ENCODE peak calls at places on chromosomes 13 and 19, in seven cellular contexts. E, V, T, P, S, M and Q are unnamed samples.

GRCh38 chr19:22532388-22533310 is 101.5 kb upstream of the ZNF492 start:
- DNase-seq in T (peak; percentile 59), E (no peak), M (no peak), P (no peak), V (peak; percentile 92), S (no peak), Q (peak; percentile 92)

GRCh38 chr13:44364601-44365000 is 9.0 kb upstream of the SERP2 start:
- DNase-seq in V (no peak), T (no peak), P (peak; percentile 76), M (no peak), E (no peak), S (no peak), Q (no peak)

GRCh38 chr19:39592381-39592780 is 9.9 kb upstream of the LGALS13 start:
- DNase-seq in E (no peak), P (no peak), T (no peak), V (no peak), S (no peak), M (no peak), Q (no peak)

GRCh38 chr19:1577929-1578618 is 9.9 kb upstream of the MEX3D start:
- DNase-seq in E (no peak), T (no peak), M (no peak), V (no peak), S (no peak), P (no peak), Q (peak; percentile 72)

GRCh38 chr19:7705387-7706187 is 3.7 kb upstream of the FCER2 start:
- DNase-seq in M (no peak), T (peak; percentile 55), S (no peak), P (no peak), E (peak; percentile 77), V (peak; percentile 64), Q (no peak)

GRCh38 chr13:29362849-29363604 is 232.5 kb downstream of the SLC7A1 start:
- DNase-seq in E (peak; percentile 7), V (no peak), P (peak; percentile 56), S (peak; percentile 79), M (peak; percentile 57), T (no peak), Q (no peak)

GRCh38 chr13:59012731-59013130 is 1151.0 kb downstream of the DIAPH3 start:
- DNase-seq in T (no peak), M (no peak), E (no peak), S (no peak), P (no peak), V (no peak), Q (no peak)

GRCh38 chr19:6014551-6015135 is 36.7 kb upstream of the RANBP3 start:
- DNase-seq in S (no peak), T (no peak), M (no peak), P (no peak), V (no peak), E (no peak), Q (no peak)

GRCh38 chr13:87810391-87810801 is 139.2 kb downstream of the SLITRK5 start:
- DNase-seq in P (peak; percentile 3), E (no peak), M (no peak), S (peak; percentile 7), T (peak; percentile 14), V (no peak), Q (no peak)

GRCh38 chr13:80084086-80084676 is 256.7 kb downstream of the SPRY2 start:
- DNase-seq in T (no peak), E (no peak), P (peak; percentile 98), M (no peak), S (no peak), V (no peak), Q (no peak)

GRCh38 chr13:61111529-61111928 is 304.1 kb downstream of the PCDH20 start:
- DNase-seq in S (no peak), E (no peak), T (no peak), M (no peak), V (no peak), P (no peak), Q (no peak)

GRCh38 chr19:33368074-33368864 is 5.2 kb upstream of the CEBPG start:
- DNase-seq in M (no peak), S (peak; percentile 34), E (no peak), P (peak; percentile 74), V (no peak), T (no peak), Q (no peak)

GRCh38 chr19:29067831-29068230 is 145.1 kb downstream of the UQCRFS1 start:
- DNase-seq in E (no peak), V (no peak), S (no peak), P (no peak), M (no peak), T (no peak), Q (no peak)

GRCh38 chr19:21133633-21134032 is 8.2 kb upstream of the ZNF431 start:
- DNase-seq in P (no peak), T (no peak), S (no peak), M (no peak), V (no peak), E (no peak), Q (no peak)

GRCh38 chr13:74135306-74136088 is 1.3 kb upstream of the KLF12 start:
- DNase-seq in V (peak; percentile 63), T (peak; percentile 86), S (peak; percentile 87), E (peak; percentile 49), M (peak; percentile 38), P (peak; percentile 66), Q (peak; percentile 84)

GRCh38 chr13:99970761-99971575 is 599 bp downstream of the ZIC5 start:
- DNase-seq in M (peak; percentile 64), P (no peak), V (peak; percentile 7), T (no peak), S (peak; percentile 33), E (peak; percentile 37), Q (no peak)

GRCh38 chr19:3983936-3984583 is 1.2 kb downstream of the EEF2 start:
- DNase-seq in P (peak; percentile 59), V (no peak), E (no peak), M (peak; percentile 27), T (peak; percentile 76), S (no peak), Q (no peak)

GRCh38 chr13:35283856-35284255 is 192.6 kb downstream of the MAB21L1 start:
- DNase-seq in V (no peak), M (no peak), S (no peak), E (no peak), T (no peak), P (peak; percentile 63), Q (no peak)

GRCh38 chr19:43526884-43527859 is at the start of gene ETHE1:
- DNase-seq in E (peak; percentile 63), P (peak; percentile 31), V (peak; percentile 84), T (peak; percentile 94), S (peak; percentile 90), M (peak; percentile 90), Q (peak; percentile 91)

GRCh38 chr19:29248332-29248844 is 35.4 kb upstream of the UQCRFS1 start:
- DNase-seq in V (no peak), P (no peak), E (no peak), T (no peak), S (no peak), M (no peak), Q (no peak)

GRCh38 chr19:2381151-2381822 is 21.2 kb downstream of the TMPRSS9 start:
- DNase-seq in T (no peak), E (no peak), V (no peak), S (peak; percentile 27), M (no peak), P (peak; percentile 43), Q (no peak)

GRCh38 chr19:49590971-49591730 is at the start of gene PRR12:
- DNase-seq in V (no peak), T (peak; percentile 82), E (peak; percentile 75), P (peak; percentile 65), S (peak; percentile 72), M (peak; percentile 89), Q (no peak)

GRCh38 chr13:44703371-44703770 is 127.2 kb upstream of the TSC22D1 start:
- DNase-seq in E (no peak), M (no peak), T (no peak), P (peak; percentile 85), S (no peak), V (no peak), Q (no peak)

GRCh38 chr13:46598140-46598819 is 45.3 kb downstream of the LRCH1 start:
- DNase-seq in S (no peak), V (no peak), T (no peak), M (no peak), E (no peak), P (no peak), Q (no peak)

GRCh38 chr19:16037424-16038195 is 38.7 kb upstream of the TPM4 start:
- DNase-seq in P (no peak), M (no peak), E (no peak), S (no peak), V (no peak), T (no peak), Q (no peak)
- H3K4me3 ChIP-seq in P (no peak overlapping the region), M (no peak overlapping the region), E (no peak overlapping the region), S (no peak overlapping the region), V (no peak overlapping the region), T (no peak overlapping the region), Q (no peak overlapping the region)

GRCh38 chr13:112457485-112457884 is 81.3 kb downstream of the SPACA7 start:
- DNase-seq in P (no peak), M (no peak), T (no peak), E (no peak), S (no peak), V (peak; percentile 36), Q (peak; percentile 53)
- H3K4me3 ChIP-seq in P (no peak overlapping the region), M (no peak overlapping the region), T (no peak overlapping the region), E (no peak overlapping the region), S (no peak overlapping the region), V (no peak overlapping the region), Q (no peak overlapping the region)

GRCh38 chr13:111202149-111202548 is 87.0 kb downstream of the ARHGEF7 start:
- DNase-seq in P (no peak), T (no peak), E (no peak), S (no peak), M (no peak), V (no peak), Q (no peak)

GRCh38 chr13:111203742-111204386 is 88.8 kb downstream of the ARHGEF7 start:
- DNase-seq in S (no peak), M (no peak), P (no peak), T (no peak), E (no peak), V (no peak), Q (no peak)

GRCh38 chr13:111202745-111203144 is 87.6 kb downstream of the ARHGEF7 start:
- DNase-seq in E (peak; percentile 67), T (no peak), S (no peak), M (peak; percentile 45), P (peak; percentile 90), V (peak; percentile 69), Q (no peak)

GRCh38 chr13:111206148-111206547 is 91.0 kb downstream of the ARHGEF7 start:
- DNase-seq in M (no peak), T (no peak), P (no peak), S (no peak), V (no peak), E (no peak), Q (no peak)

GRCh38 chr13:111204438-111205177 is 89.5 kb downstream of the ARHGEF7 start:
- DNase-seq in P (peak; percentile 80), M (peak; percentile 14), T (no peak), S (no peak), E (no peak), V (peak; percentile 81), Q (no peak)
- H3K4me3 ChIP-seq in P (peak overlapping the region; percentile 2), M (no peak overlapping the region), T (no peak overlapping the region), S (no peak overlapping the region), E (no peak overlapping the region), V (peak overlapping the region; percentile 40), Q (peak overlapping the region; percentile 56)

DNA sequence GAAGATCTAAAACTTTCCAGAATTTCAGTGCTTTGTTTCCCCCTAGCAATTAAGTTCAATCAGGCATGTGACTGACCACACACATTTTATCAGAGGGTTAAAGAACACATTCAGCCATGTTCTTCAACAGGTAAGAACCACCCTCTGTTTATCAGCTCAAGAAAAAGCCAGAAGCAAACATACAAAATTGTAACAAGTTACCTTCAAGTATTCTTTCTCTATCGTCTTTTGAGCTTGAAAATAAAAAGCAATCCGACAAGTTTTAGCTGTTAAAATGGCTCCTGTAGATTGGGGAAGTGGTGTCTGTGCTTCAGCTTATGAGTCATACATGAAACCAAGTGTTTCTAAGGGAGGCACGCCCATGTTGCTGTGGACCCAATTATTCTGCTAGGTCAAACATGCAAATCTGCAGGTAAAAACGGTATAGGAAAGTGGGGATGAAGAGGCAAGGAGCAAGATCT is at the start of gene ELF1:
- DNase-seq in M (peak; percentile 59), P (peak; percentile 82), S (no peak), T (peak; percentile 51), V (no peak), E (peak; percentile 64), Q (no peak)
- H3K4me3 ChIP-seq in M (peak within 1 kb of the TSS; percentile 53), P (peak within 1 kb of the TSS; percentile 49), S (no peak within 1 kb of the TSS), T (peak within 1 kb of the TSS; percentile 23), V (peak within 1 kb of the TSS; percentile 11), E (peak within 1 kb of the TSS; percentile 76), Q (peak within 1 kb of the TSS; percentile 36)